ENCODE peak calls at places on chromosomes 5 and 9, in four cellular contexts. X is HepG2, N is H1, Q is K562. U is an unnamed sample.
A peak's percentile ranks its signal among the peaks of the same experiment; 100 is the strongest.

GRCh38 chr5:3490962-3491477 is 104.6 kb upstream of the IRX1 start:
- DNase-seq in X (peak; percentile 2), N (no peak), Q (no peak), U (no peak)

GRCh38 chr5:34534237-34535108 is 121.7 kb upstream of the RAI14 start:
- DNase-seq in X (peak; percentile 14), N (no peak), Q (no peak), U (no peak)

GRCh38 chr5:458547-459353 is 15.8 kb downstream of the EXOC3 start:
- DNase-seq in X (no peak), N (no peak), Q (no peak), U (peak; percentile 30)

GRCh38 chr5:168364738-168365550 is 73.5 kb downstream of the WWC1 start:
- DNase-seq in X (peak; percentile 35), N (no peak), Q (no peak), U (no peak)

GRCh38 chr5:151155149-151155776 is 2.3 kb downstream of the ANXA6 start:
- DNase-seq in X (no peak), N (no peak), Q (no peak), U (no peak)

GRCh38 chr9:19931066-19931465 is 142.2 kb upstream of the SLC24A2 start:
- DNase-seq in X (no peak), N (no peak), Q (no peak), U (no peak)

GRCh38 chr5:173395257-173395932 is 67.2 kb upstream of the STC2 start:
- DNase-seq in X (peak; percentile 16), N (no peak), Q (peak; percentile 16), U (peak; percentile 12)

GRCh38 chr5:74009502-74009901 is 383.5 kb downstream of the ARHGEF28 start:
- DNase-seq in X (no peak), N (no peak), Q (no peak), U (no peak)

GRCh38 chr9:74887041-74887980 is at the start of gene TRPM6:
- DNase-seq in X (peak; percentile 66), N (no peak), Q (peak; percentile 51), U (peak; percentile 77)

GRCh38 chr5:914612-915011 is 21.9 kb downstream of the TRIP13 start:
- DNase-seq in X (no peak), N (no peak), Q (no peak), U (no peak)

GRCh38 chr9:125150349-125151245 is 7.3 kb upstream of the SCAI start:
- DNase-seq in X (no peak), N (no peak), Q (peak; percentile 49), U (no peak)

GRCh38 chr9:128552744-128553221 is 396 bp downstream of the SPTAN1 start:
- DNase-seq in X (no peak), N (no peak), Q (peak; percentile 57), U (peak; percentile 24)

GRCh38 chr5:22593592-22593991 is 259.6 kb downstream of the CDH12 start:
- DNase-seq in X (no peak), N (no peak), Q (no peak), U (no peak)

GRCh38 chr9:81585191-81585763 is 104.1 kb downstream of the TLE1 start:
- DNase-seq in X (no peak), N (no peak), Q (no peak), U (no peak)

GRCh38 chr5:1134478-1134877 is 22.6 kb upstream of the SLC12A7 start:
- DNase-seq in X (peak; percentile 30), N (no peak), Q (no peak), U (no peak)

GRCh38 chr9:77871483-77871882 is 160.1 kb downstream of the GNAQ start:
- DNase-seq in X (no peak), N (no peak), Q (no peak), U (no peak)

GRCh38 chr5:135174315-135175096 is 140.5 kb upstream of the PITX1 start:
- DNase-seq in X (no peak), N (peak; percentile 29), Q (peak; percentile 79), U (no peak)

GRCh38 chr9:131417264-131418142 is 23.6 kb downstream of the PRRC2B start:
- DNase-seq in X (no peak), N (no peak), Q (no peak), U (no peak)

GRCh38 chr5:106940986-106941385 is 729.8 kb downstream of the EFNA5 start:
- DNase-seq in X (peak; percentile 6), N (no peak), Q (no peak), U (peak; percentile 80)

GRCh38 chr5:68086443-68086842 is 129.1 kb upstream of the PIK3R1 start:
- DNase-seq in X (no peak), N (no peak), Q (no peak), U (no peak)

GRCh38 chr9:127835930-127836586 is 18.4 kb downstream of the ENG start:
- DNase-seq in X (no peak), N (no peak), Q (no peak), U (no peak)

GRCh38 chr9:78605029-78605930 is 308.4 kb downstream of the PSAT1 start:
- DNase-seq in X (no peak), N (no peak), Q (no peak), U (no peak)

GRCh38 chr9:21326526-21327139 is 8.6 kb downstream of the KLHL9 start:
- DNase-seq in X (peak; percentile 39), N (no peak), Q (no peak), U (peak; percentile 40)

GRCh38 chr5:36090033-36090432 is 23.4 kb upstream of the UGT3A2 start:
- DNase-seq in X (peak; percentile 30), N (peak; percentile 33), Q (peak; percentile 53), U (peak; percentile 37)

GRCh38 chr9:105206821-105207699 is 37.4 kb upstream of the SLC44A1 start:
- DNase-seq in X (no peak), N (no peak), Q (no peak), U (no peak)

GRCh38 chr5:64190562-64191306 is 25.1 kb downstream of the RNF180 start:
- DNase-seq in X (no peak), N (no peak), Q (no peak), U (no peak)

GRCh38 chr5:124744170-124744911 is 2.1 kb downstream of the ZNF608 start:
- DNase-seq in X (no peak), N (no peak), Q (no peak), U (no peak)

GRCh38 chr9:129568560-129569505 is 52.1 kb downstream of the C9orf50 start:
- DNase-seq in X (peak; percentile 73), N (no peak), Q (peak; percentile 49), U (peak; percentile 78)

GRCh38 chr9:129572052-129572425 is 48.9 kb downstream of the C9orf50 start:
- DNase-seq in X (no peak), N (no peak), Q (no peak), U (no peak)

GRCh38 chr9:129569506-129570449 is 51.1 kb downstream of the C9orf50 start:
- DNase-seq in X (peak; percentile 56), N (no peak), Q (peak; percentile 63), U (peak; percentile 70)

GRCh38 chr9:129571298-129572051 is 49.4 kb downstream of the C9orf50 start:
- DNase-seq in X (peak; percentile 49), N (no peak), Q (peak; percentile 46), U (no peak)

DNA sequence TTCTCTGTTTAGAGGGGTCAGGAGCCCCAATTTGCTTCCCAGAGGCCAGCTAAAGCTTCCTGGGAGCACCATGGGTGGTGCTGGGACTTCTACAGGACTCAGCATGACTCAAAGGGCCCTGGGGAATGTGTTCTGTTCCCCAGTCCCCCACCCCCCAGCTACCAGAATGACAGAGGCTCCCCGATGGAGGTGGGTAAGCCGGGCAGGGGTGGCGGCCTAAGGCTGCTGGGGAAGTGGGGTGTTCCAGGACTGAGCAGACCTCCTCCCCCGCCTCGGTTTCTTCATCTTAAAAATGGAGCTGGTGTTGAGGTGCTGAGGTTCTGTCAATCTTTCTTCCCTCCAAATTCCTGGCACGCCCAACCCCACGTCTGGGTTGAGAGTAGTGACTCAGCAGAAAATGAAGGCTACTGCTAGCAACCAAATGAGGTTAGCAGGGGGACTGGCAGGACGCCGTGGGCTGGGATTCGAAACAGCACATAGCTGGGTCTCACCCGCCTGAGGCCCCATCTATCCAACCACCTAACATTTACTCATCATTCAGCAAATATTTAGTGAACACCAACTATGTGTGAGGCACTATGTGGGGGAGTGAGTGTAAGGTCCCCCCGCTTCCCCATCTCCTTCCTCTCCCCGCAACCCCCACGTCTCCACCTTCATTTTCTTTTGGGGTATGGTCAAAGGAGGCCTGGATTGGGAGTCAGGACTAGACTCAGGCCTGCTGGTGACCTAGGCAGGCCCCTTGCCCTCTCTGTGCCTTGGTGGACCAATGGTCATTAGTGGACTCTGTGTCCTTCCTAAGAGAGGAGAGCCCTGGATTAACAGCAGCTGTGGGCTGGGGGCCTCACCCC is 50.2 kb downstream of the C9orf50 start:
- DNase-seq in X (peak; percentile 75), N (no peak), Q (peak; percentile 89), U (peak; percentile 72)
- H3K4me3 ChIP-seq in X (no peak overlapping the region), N (no peak overlapping the region), Q (no peak overlapping the region), U (no peak overlapping the region)

DNA sequence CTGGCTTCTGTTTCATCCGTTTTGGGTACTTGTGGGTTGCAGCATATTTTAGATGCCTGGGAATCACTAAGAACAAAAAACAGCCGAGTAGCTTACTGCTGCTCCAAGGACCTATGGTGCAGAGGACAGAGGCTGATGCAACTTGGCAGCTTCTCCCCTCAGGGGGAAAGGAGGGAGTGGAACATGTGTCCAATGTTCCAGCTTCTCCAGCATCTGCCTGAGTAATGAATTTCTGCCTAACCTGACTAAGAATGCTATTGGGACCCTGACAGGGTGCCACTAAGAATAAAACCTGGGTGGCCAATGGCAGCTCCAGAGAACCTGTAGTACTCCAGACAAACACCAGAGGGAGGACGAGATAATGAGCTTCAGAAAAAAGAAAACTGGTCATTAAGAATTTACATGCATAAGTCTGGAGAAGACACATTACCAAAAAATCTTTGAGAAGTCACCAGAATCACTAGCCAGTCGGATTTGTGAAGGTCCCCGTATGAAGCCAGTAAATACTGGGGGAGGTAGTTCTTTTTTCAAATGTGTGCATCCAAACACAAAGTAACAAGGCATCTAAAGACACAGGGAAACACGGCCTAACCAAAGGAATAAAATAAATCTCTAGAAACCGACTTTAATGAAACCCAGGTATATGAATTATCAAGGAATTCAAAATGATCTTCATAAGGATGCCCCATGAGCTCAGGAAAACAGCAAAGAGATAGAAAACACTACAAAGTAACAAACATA is 293.5 kb downstream of the HINT1 start:
- DNase-seq in X (peak; percentile 20), N (no peak), Q (peak; percentile 48), U (peak; percentile 11)
- TF ChIP-seq PHF8 in X (no peak), N (no peak), Q (no peak), U (no peak)

GRCh38 chr5:119270121-119270565 is 85.7 kb upstream of the TNFAIP8 start:
- DNase-seq in X (no peak), N (no peak), Q (no peak), U (no peak)
- H3K4me3 ChIP-seq in X (no peak overlapping the region), N (no peak overlapping the region), Q (peak overlapping the region; percentile 84), U (peak overlapping the region; percentile 69)

GRCh38 chr5:71922584-71923106 is 184.6 kb upstream of the MAP1B start:
- DNase-seq in X (peak; percentile 3), N (peak; percentile 50), Q (no peak), U (peak; percentile 89)
- TF ChIP-seq PHF8 in X (no peak), N (no peak), Q (no peak), U (no peak)

GRCh38 chr9:137245450-137246421 is 4.6 kb downstream of the TUBB4B start:
- DNase-seq in X (no peak), N (no peak), Q (no peak), U (no peak)
- H3K4me3 ChIP-seq in X (no peak overlapping the region), N (no peak overlapping the region), Q (no peak overlapping the region), U (no peak overlapping the region)